ENCODE peak calls at places on chromosomes 6 and 20, in ten cellular contexts. One of them, this sample, is unnamed.

GRCh38 chr6:145086197-145086596 is 649.1 kb downstream of the EPM2A start:
- DNase-seq in activated naive CD8-positive, alpha-beta T cell treated with anti-CD3 and anti-CD28 coated beads, Interleukin-2, amount 50 U/mL, for 16 hours: no peak
- DNase-seq in endothelial cell: no peak
- DNase-seq in psoas muscle: no peak
- DNase-seq in transverse colon: no peak
- DNase-seq in substantia nigra: no peak
- DNase-seq in hypothalamus: no peak
- DNase-seq in GM19239: no peak
- DNase-seq in DMS 273 treated with DMSO at 0.1 percent for 48 hours: no peak
- DNase-seq in HEK293T: no peak
- DNase-seq in this sample: no peak

GRCh38 chr6:116596815-116597214 is 19.5 kb upstream of the RSPH4A start:
- DNase-seq in activated naive CD8-positive, alpha-beta T cell treated with anti-CD3 and anti-CD28 coated beads, Interleukin-2, amount 50 U/mL, for 16 hours: no peak
- DNase-seq in endothelial cell: peak; percentile 17
- DNase-seq in psoas muscle: no peak
- DNase-seq in transverse colon: no peak
- DNase-seq in substantia nigra: no peak
- DNase-seq in hypothalamus: no peak
- DNase-seq in GM19239: no peak
- DNase-seq in DMS 273 treated with DMSO at 0.1 percent for 48 hours: no peak
- DNase-seq in HEK293T: peak; percentile 14
- DNase-seq in this sample: peak; percentile 8

GRCh38 chr6:82737965-82738364 is 327.7 kb downstream of the UBE3D start:
- DNase-seq in activated naive CD8-positive, alpha-beta T cell treated with anti-CD3 and anti-CD28 coated beads, Interleukin-2, amount 50 U/mL, for 16 hours: no peak
- DNase-seq in endothelial cell: no peak
- DNase-seq in psoas muscle: no peak
- DNase-seq in transverse colon: no peak
- DNase-seq in substantia nigra: no peak
- DNase-seq in hypothalamus: no peak
- DNase-seq in GM19239: no peak
- DNase-seq in DMS 273 treated with DMSO at 0.1 percent for 48 hours: no peak
- DNase-seq in HEK293T: no peak
- DNase-seq in this sample: no peak

GRCh38 chr6:158068893-158069799 is 87.5 kb downstream of the SYNJ2 start:
- DNase-seq in activated naive CD8-positive, alpha-beta T cell treated with anti-CD3 and anti-CD28 coated beads, Interleukin-2, amount 50 U/mL, for 16 hours: no peak
- DNase-seq in endothelial cell: no peak
- DNase-seq in psoas muscle: no peak
- DNase-seq in transverse colon: peak; percentile 84
- DNase-seq in substantia nigra: no peak
- DNase-seq in hypothalamus: no peak
- DNase-seq in GM19239: no peak
- DNase-seq in DMS 273 treated with DMSO at 0.1 percent for 48 hours: no peak
- DNase-seq in HEK293T: no peak
- DNase-seq in this sample: peak; percentile 45

GRCh38 chr20:44979090-44979621 is 12.8 kb downstream of the STK4 start:
- DNase-seq in activated naive CD8-positive, alpha-beta T cell treated with anti-CD3 and anti-CD28 coated beads, Interleukin-2, amount 50 U/mL, for 16 hours: no peak
- DNase-seq in endothelial cell: no peak
- DNase-seq in psoas muscle: no peak
- DNase-seq in transverse colon: peak; percentile 46
- DNase-seq in substantia nigra: no peak
- DNase-seq in hypothalamus: no peak
- DNase-seq in GM19239: no peak
- DNase-seq in DMS 273 treated with DMSO at 0.1 percent for 48 hours: no peak
- DNase-seq in HEK293T: no peak
- DNase-seq in this sample: peak; percentile 23

GRCh38 chr20:62409935-62410741 is 3.1 kb upstream of the CABLES2 start:
- DNase-seq in activated naive CD8-positive, alpha-beta T cell treated with anti-CD3 and anti-CD28 coated beads, Interleukin-2, amount 50 U/mL, for 16 hours: no peak
- DNase-seq in endothelial cell: peak; percentile 60
- DNase-seq in psoas muscle: peak; percentile 47
- DNase-seq in transverse colon: peak; percentile 73
- DNase-seq in substantia nigra: no peak
- DNase-seq in hypothalamus: no peak
- DNase-seq in GM19239: no peak
- DNase-seq in DMS 273 treated with DMSO at 0.1 percent for 48 hours: no peak
- DNase-seq in HEK293T: peak; percentile 70
- DNase-seq in this sample: no peak

GRCh38 chr6:17334265-17334664 is 53.1 kb downstream of the RBM24 start:
- DNase-seq in activated naive CD8-positive, alpha-beta T cell treated with anti-CD3 and anti-CD28 coated beads, Interleukin-2, amount 50 U/mL, for 16 hours: no peak
- DNase-seq in endothelial cell: no peak
- DNase-seq in psoas muscle: no peak
- DNase-seq in transverse colon: no peak
- DNase-seq in substantia nigra: no peak
- DNase-seq in hypothalamus: no peak
- DNase-seq in GM19239: no peak
- DNase-seq in DMS 273 treated with DMSO at 0.1 percent for 48 hours: no peak
- DNase-seq in HEK293T: no peak
- DNase-seq in this sample: peak; percentile 53

GRCh38 chr20:52859156-52859887 is 112.8 kb upstream of the TSHZ2 start:
- DNase-seq in activated naive CD8-positive, alpha-beta T cell treated with anti-CD3 and anti-CD28 coated beads, Interleukin-2, amount 50 U/mL, for 16 hours: no peak
- DNase-seq in endothelial cell: no peak
- DNase-seq in psoas muscle: peak; percentile 13
- DNase-seq in transverse colon: no peak
- DNase-seq in substantia nigra: no peak
- DNase-seq in hypothalamus: no peak
- DNase-seq in GM19239: no peak
- DNase-seq in DMS 273 treated with DMSO at 0.1 percent for 48 hours: no peak
- DNase-seq in HEK293T: no peak
- DNase-seq in this sample: no peak

GRCh38 chr6:17472653-17473183 is 79.3 kb downstream of the CAP2 start:
- DNase-seq in activated naive CD8-positive, alpha-beta T cell treated with anti-CD3 and anti-CD28 coated beads, Interleukin-2, amount 50 U/mL, for 16 hours: no peak
- DNase-seq in endothelial cell: no peak
- DNase-seq in psoas muscle: no peak
- DNase-seq in transverse colon: no peak
- DNase-seq in substantia nigra: no peak
- DNase-seq in hypothalamus: no peak
- DNase-seq in GM19239: no peak
- DNase-seq in DMS 273 treated with DMSO at 0.1 percent for 48 hours: no peak
- DNase-seq in HEK293T: peak; percentile 38
- DNase-seq in this sample: no peak

GRCh38 chr6:12060780-12061619 is 48.9 kb downstream of the HIVEP1 start:
- DNase-seq in activated naive CD8-positive, alpha-beta T cell treated with anti-CD3 and anti-CD28 coated beads, Interleukin-2, amount 50 U/mL, for 16 hours: peak; percentile 9
- DNase-seq in endothelial cell: peak; percentile 46
- DNase-seq in psoas muscle: peak; percentile 44
- DNase-seq in transverse colon: peak; percentile 82
- DNase-seq in substantia nigra: peak; percentile 66
- DNase-seq in hypothalamus: peak; percentile 14
- DNase-seq in GM19239: no peak
- DNase-seq in DMS 273 treated with DMSO at 0.1 percent for 48 hours: no peak
- DNase-seq in HEK293T: no peak
- DNase-seq in this sample: no peak

GRCh38 chr6:24757610-24758009 is 17.1 kb upstream of the GMNN start:
- DNase-seq in activated naive CD8-positive, alpha-beta T cell treated with anti-CD3 and anti-CD28 coated beads, Interleukin-2, amount 50 U/mL, for 16 hours: no peak
- DNase-seq in endothelial cell: no peak
- DNase-seq in psoas muscle: no peak
- DNase-seq in transverse colon: no peak
- DNase-seq in substantia nigra: no peak
- DNase-seq in hypothalamus: no peak
- DNase-seq in GM19239: no peak
- DNase-seq in DMS 273 treated with DMSO at 0.1 percent for 48 hours: no peak
- DNase-seq in HEK293T: no peak
- DNase-seq in this sample: no peak

GRCh38 chr6:127459231-127459641 is at the start of gene KIAA0408:
- DNase-seq in activated naive CD8-positive, alpha-beta T cell treated with anti-CD3 and anti-CD28 coated beads, Interleukin-2, amount 50 U/mL, for 16 hours: no peak
- DNase-seq in endothelial cell: no peak
- DNase-seq in psoas muscle: peak; percentile 52
- DNase-seq in transverse colon: peak; percentile 51
- DNase-seq in substantia nigra: no peak
- DNase-seq in hypothalamus: no peak
- DNase-seq in GM19239: no peak
- DNase-seq in DMS 273 treated with DMSO at 0.1 percent for 48 hours: no peak
- DNase-seq in HEK293T: peak; percentile 65
- DNase-seq in this sample: peak; percentile 61

GRCh38 chr6:75205776-75206334 is at the start of gene COL12A1:
- DNase-seq in activated naive CD8-positive, alpha-beta T cell treated with anti-CD3 and anti-CD28 coated beads, Interleukin-2, amount 50 U/mL, for 16 hours: no peak
- DNase-seq in endothelial cell: peak; percentile 66
- DNase-seq in psoas muscle: peak; percentile 95
- DNase-seq in transverse colon: peak; percentile 83
- DNase-seq in substantia nigra: peak; percentile 25
- DNase-seq in hypothalamus: no peak
- DNase-seq in GM19239: no peak
- DNase-seq in DMS 273 treated with DMSO at 0.1 percent for 48 hours: no peak
- DNase-seq in HEK293T: peak; percentile 30
- DNase-seq in this sample: peak; percentile 99

GRCh38 chr20:45469336-45470261 is at the start of gene WFDC2:
- DNase-seq in activated naive CD8-positive, alpha-beta T cell treated with anti-CD3 and anti-CD28 coated beads, Interleukin-2, amount 50 U/mL, for 16 hours: no peak
- DNase-seq in endothelial cell: peak; percentile 20
- DNase-seq in psoas muscle: peak; percentile 30
- DNase-seq in transverse colon: peak; percentile 38
- DNase-seq in substantia nigra: no peak
- DNase-seq in hypothalamus: no peak
- DNase-seq in GM19239: no peak
- DNase-seq in DMS 273 treated with DMSO at 0.1 percent for 48 hours: no peak
- DNase-seq in HEK293T: no peak
- DNase-seq in this sample: no peak

GRCh38 chr6:79878142-79878748 is 69.1 kb downstream of the ELOVL4 start:
- DNase-seq in activated naive CD8-positive, alpha-beta T cell treated with anti-CD3 and anti-CD28 coated beads, Interleukin-2, amount 50 U/mL, for 16 hours: no peak
- DNase-seq in endothelial cell: no peak
- DNase-seq in psoas muscle: no peak
- DNase-seq in transverse colon: no peak
- DNase-seq in substantia nigra: peak; percentile 18
- DNase-seq in hypothalamus: no peak
- DNase-seq in GM19239: no peak
- DNase-seq in DMS 273 treated with DMSO at 0.1 percent for 48 hours: peak; percentile 32
- DNase-seq in HEK293T: no peak
- DNase-seq in this sample: no peak

GRCh38 chr6:139161817-139162284 is 27.0 kb downstream of the HECA start:
- DNase-seq in activated naive CD8-positive, alpha-beta T cell treated with anti-CD3 and anti-CD28 coated beads, Interleukin-2, amount 50 U/mL, for 16 hours: peak; percentile 25
- DNase-seq in endothelial cell: no peak
- DNase-seq in psoas muscle: no peak
- DNase-seq in transverse colon: no peak
- DNase-seq in substantia nigra: no peak
- DNase-seq in hypothalamus: no peak
- DNase-seq in GM19239: peak; percentile 73
- DNase-seq in DMS 273 treated with DMSO at 0.1 percent for 48 hours: no peak
- DNase-seq in HEK293T: no peak
- DNase-seq in this sample: no peak

GRCh38 chr6:16494781-16495180 is 256.4 kb downstream of the GMPR start:
- DNase-seq in activated naive CD8-positive, alpha-beta T cell treated with anti-CD3 and anti-CD28 coated beads, Interleukin-2, amount 50 U/mL, for 16 hours: no peak
- DNase-seq in endothelial cell: no peak
- DNase-seq in psoas muscle: no peak
- DNase-seq in transverse colon: peak; percentile 30
- DNase-seq in substantia nigra: no peak
- DNase-seq in hypothalamus: no peak
- DNase-seq in GM19239: no peak
- DNase-seq in DMS 273 treated with DMSO at 0.1 percent for 48 hours: no peak
- DNase-seq in HEK293T: no peak
- DNase-seq in this sample: no peak